ENCODE peak calls at places on chromosomes 5 and 9, in five cellular contexts. Z is HCT116, K is stomach, V is heart left ventricle, I is breast epithelium. B is an unnamed sample.

GRCh38 chr9:131228096-131228495 is 48.2 kb downstream of the FAM78A start:
- DNase-seq in Z (no peak), K (no peak), V (no peak), I (no peak), B (peak; percentile 10)

GRCh38 chr5:107372723-107373487 is 297.8 kb downstream of the EFNA5 start:
- DNase-seq in Z (no peak), K (no peak), V (no peak), I (no peak), B (no peak)

GRCh38 chr5:59588922-59589321 is 304.6 kb downstream of the PDE4D start:
- DNase-seq in Z (no peak), K (no peak), V (no peak), I (no peak), B (no peak)

GRCh38 chr5:15496886-15497285 is 3.1 kb upstream of the FBXL7 start:
- DNase-seq in Z (no peak), K (no peak), V (no peak), I (no peak), B (no peak)

GRCh38 chr9:84761137-84761808 is 91.7 kb downstream of the NTRK2 start:
- DNase-seq in Z (no peak), K (no peak), V (no peak), I (no peak), B (no peak)

GRCh38 chr5:59843511-59844230 is 49.9 kb downstream of the PDE4D start:
- DNase-seq in Z (no peak), K (no peak), V (no peak), I (no peak), B (no peak)

GRCh38 chr5:177438468-177438867 is 8.1 kb upstream of the PRR7 start:
- DNase-seq in Z (no peak), K (no peak), V (no peak), I (no peak), B (no peak)

GRCh38 chr5:1110930-1111726 is 735 bp downstream of the SLC12A7 start:
- DNase-seq in Z (no peak), K (no peak), V (peak; percentile 72), I (no peak), B (no peak)

GRCh38 chr5:56791396-56791795 is 24.0 kb upstream of the MAP3K1 start:
- DNase-seq in Z (no peak), K (no peak), V (no peak), I (no peak), B (no peak)

GRCh38 chr9:134938346-134939079 is 20.8 kb upstream of the FCN1 start:
- DNase-seq in Z (no peak), K (no peak), V (no peak), I (no peak), B (no peak)
- H3K4me1 ChIP-seq in Z (no peaks in the 10 kb centered on the region), K (no peaks in the 10 kb centered on the region), V (peaks cover 6% of the 10 kb centered on the region), I (peaks cover 7% of the 10 kb centered on the region), B (peaks cover 2% of the 10 kb centered on the region)

GRCh38 chr5:16937023-16937379 is 913 bp upstream of the MYO10 start:
- DNase-seq in Z (no peak), K (peak; percentile 77), V (no peak), I (peak; percentile 56), B (no peak)

GRCh38 chr5:16934669-16935068 is 1.4 kb downstream of the MYO10 start:
- DNase-seq in Z (no peak), K (no peak), V (no peak), I (no peak), B (no peak)

GRCh38 chr5:16937503-16938161 is 1.5 kb upstream of the MYO10 start:
- DNase-seq in Z (no peak), K (no peak), V (no peak), I (no peak), B (no peak)

GRCh38 chr5:16935271-16936149 is 578 bp downstream of the MYO10 start:
- DNase-seq in Z (no peak), K (peak; percentile 50), V (peak; percentile 49), I (peak; percentile 63), B (no peak)

DNA sequence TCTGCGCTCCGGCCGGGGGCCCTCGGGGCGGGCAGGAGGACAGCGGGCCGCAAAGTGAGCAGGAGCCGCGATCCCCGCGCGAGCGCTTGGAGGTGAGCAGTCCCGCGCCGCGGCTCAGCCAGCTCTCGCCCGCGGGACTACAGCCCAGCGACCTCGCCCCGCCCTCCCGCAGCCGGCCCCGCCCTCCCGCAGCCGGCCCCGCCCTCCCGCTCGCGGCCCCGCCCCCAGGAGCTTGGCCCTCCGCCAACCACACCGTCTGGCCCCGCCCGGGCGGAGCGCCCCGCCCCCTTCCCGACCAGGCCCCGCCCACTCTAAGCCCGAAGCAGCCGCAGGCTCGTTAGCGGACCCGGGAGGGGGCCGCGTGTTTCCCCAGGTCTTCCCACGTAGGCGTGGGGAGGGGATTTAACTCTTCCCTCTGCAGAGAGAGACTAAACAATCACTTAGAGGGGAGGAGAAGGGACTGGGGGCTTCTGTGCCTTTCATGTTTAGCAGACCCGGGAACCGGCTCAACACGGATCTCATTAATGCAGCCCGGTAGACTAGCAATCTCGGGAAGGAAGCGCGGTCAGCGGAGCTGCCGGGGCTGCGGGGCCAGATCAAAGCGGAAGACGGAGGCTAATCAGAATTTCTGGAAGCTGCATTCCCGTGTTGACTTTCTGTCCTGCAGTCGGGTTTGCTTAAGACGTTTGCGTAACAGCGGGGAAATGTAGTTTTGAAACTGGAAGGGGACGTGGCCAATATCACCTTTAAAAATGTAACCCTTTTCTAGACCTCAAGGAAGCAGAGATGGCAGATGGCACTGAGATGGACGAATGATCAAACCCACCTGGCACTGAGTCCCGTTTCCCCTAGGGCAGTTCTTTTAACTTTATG is at the start of gene MYO10:
- DNase-seq in Z (no peak), K (peak; percentile 87), V (peak; percentile 73), I (peak; percentile 90), B (peak; percentile 79)
- TF ChIP-seq POLR2A in Z (peak; percentile 46), K (no peak), V (no peak), I (no peak), B (peak; percentile 40)

GRCh38 chr9:94899464-94900221 is 173.1 kb downstream of the AOPEP start:
- DNase-seq in Z (no peak), K (no peak), V (no peak), I (no peak), B (no peak)

GRCh38 chr9:94892675-94893074 is 166.2 kb downstream of the AOPEP start:
- DNase-seq in Z (no peak), K (no peak), V (no peak), I (no peak), B (no peak)

GRCh38 chr9:94894111-94894699 is 167.7 kb downstream of the AOPEP start:
- DNase-seq in Z (no peak), K (no peak), V (no peak), I (no peak), B (no peak)

GRCh38 chr9:94895668-94896067 is 169.2 kb downstream of the AOPEP start:
- DNase-seq in Z (no peak), K (no peak), V (no peak), I (no peak), B (no peak)

DNA sequence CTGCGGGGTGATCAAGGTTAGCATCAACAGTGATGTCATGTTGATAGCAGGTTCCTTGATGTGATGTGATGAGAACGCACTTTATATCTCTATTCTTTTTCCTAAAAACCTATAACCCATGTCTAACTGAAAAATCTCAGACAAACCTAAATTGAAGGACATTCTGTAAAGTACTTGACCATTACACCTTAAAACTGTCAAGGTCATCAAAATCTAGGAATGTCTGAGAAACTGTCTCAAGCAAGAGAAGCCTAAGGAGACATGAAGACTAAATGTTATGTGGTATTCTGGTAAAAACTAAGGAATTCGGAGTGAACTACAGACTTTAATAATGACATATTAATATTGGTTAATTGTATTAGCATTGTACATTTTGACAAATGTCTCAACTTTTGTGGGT is 170.0 kb downstream of the AOPEP start:
- DNase-seq in Z (no peak), K (no peak), V (no peak), I (no peak), B (no peak)
- TF ChIP-seq CTCF in Z (no peak), K (no peak), V (no peak), I (no peak), B (no peak)

DNA sequence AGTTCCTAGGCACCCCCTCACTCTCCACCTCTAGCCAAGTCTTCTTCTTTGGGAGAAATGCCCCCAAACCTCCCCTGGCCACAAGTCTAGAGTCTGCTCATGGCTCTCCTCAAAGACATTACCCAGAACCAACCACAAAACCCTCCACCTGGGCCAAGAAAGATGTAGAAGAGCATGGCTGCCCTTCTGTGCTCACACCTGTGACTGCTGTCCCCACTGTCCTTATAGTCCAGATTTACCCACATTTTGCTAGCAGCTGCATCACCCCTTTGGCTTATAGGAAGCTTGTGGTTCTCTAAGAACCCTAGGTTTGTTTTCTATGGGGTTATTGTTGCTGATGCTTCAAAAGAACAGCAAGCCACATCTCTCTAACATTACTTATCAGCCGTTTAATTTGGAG is 6.1 kb upstream of the GABBR2 start:
- DNase-seq in Z (no peak), K (no peak), V (no peak), I (no peak), B (no peak)
- H3K4me1 ChIP-seq in Z (no peaks in the 10 kb centered on the region), K (no peaks in the 10 kb centered on the region), V (no peaks in the 10 kb centered on the region), I (no peaks in the 10 kb centered on the region), B (no peaks in the 10 kb centered on the region)

GRCh38 chr9:35198191-35198590 is 36.4 kb downstream of the UNC13B start:
- DNase-seq in Z (no peak), K (no peak), V (no peak), I (no peak), B (no peak)
- TF ChIP-seq POLR2A in Z (no peak), K (no peak), V (no peak), I (no peak), B (no peak)

DNA sequence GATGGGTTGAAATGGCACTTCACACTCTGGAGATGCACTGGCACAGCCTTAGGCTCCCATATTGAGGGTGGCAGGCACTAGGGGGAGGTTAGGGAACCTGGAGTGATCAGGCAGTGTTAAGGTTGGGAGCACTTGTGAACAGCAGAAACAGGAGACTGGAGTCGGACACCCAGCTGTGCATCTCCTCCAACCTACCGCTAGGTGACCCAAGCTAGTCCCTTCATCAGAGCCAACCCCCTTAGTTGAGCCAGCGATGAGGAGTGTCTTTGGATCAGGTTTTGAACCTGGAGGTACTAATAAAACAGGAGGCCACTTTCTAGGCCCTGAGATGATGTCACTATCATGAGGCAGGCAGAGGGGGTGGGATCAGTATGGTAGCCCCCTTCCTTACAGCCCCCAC is 1.7 kb downstream of the ACTL7B start:
- DNase-seq in Z (no peak), K (no peak), V (no peak), I (no peak), B (no peak)
- TF ChIP-seq CTCF in Z (no peak), K (no peak), V (no peak), I (no peak), B (no peak)

GRCh38 chr9:122090981-122091380 is 2.1 kb downstream of the TTLL11 start:
- DNase-seq in Z (no peak), K (no peak), V (no peak), I (no peak), B (no peak)
- H3K4me1 ChIP-seq in Z (peaks cover 9% of the 10 kb centered on the region), K (peaks cover 28% of the 10 kb centered on the region), V (peaks cover 17% of the 10 kb centered on the region), I (no peaks in the 10 kb centered on the region), B (peaks cover 3% of the 10 kb centered on the region)

GRCh38 chr5:66872688-66873333 is 276.6 kb downstream of the MAST4 start:
- DNase-seq in Z (no peak), K (no peak), V (no peak), I (no peak), B (no peak)

GRCh38 chr5:66877843-66878242 is 281.6 kb downstream of the MAST4 start:
- DNase-seq in Z (no peak), K (no peak), V (no peak), I (no peak), B (no peak)

GRCh38 chr5:66876266-66876807 is 280.1 kb downstream of the MAST4 start:
- DNase-seq in Z (no peak), K (no peak), V (no peak), I (no peak), B (no peak)

GRCh38 chr5:66873990-66874389 is 277.8 kb downstream of the MAST4 start:
- DNase-seq in Z (no peak), K (no peak), V (no peak), I (no peak), B (no peak)

GRCh38 chr5:66875325-66875724 is 279.1 kb downstream of the MAST4 start:
- DNase-seq in Z (no peak), K (no peak), V (no peak), I (no peak), B (no peak)
- TF ChIP-seq POLR2A in Z (no peak), K (no peak), V (no peak), I (no peak), B (no peak)

B was measured in uterus.